ENCODE peak calls at places on chromosomes 12 and 14, in eight cellular contexts. P, X, A, O, I, S, K and T are unnamed samples.

GRCh38 chr12:56590237-56590830 is 39.8 kb downstream of the BAZ2A start:
- DNase-seq in X (peak; percentile 34), O (no peak), P (no peak), I (no peak), K (peak; percentile 17), A (no peak), S (no peak), T (peak; percentile 54)

GRCh38 chr12:120962487-120963054 is 15.8 kb upstream of the HNF1A start:
- DNase-seq in O (no peak), X (no peak), S (no peak), P (no peak), K (peak; percentile 5), I (no peak), A (no peak), T (no peak)

GRCh38 chr12:71605034-71605433 is 58.6 kb downstream of the ZFC3H1 start:
- DNase-seq in K (no peak), X (no peak), A (no peak), O (no peak), S (no peak), I (no peak), P (no peak), T (no peak)

GRCh38 chr14:34078117-34078743 is 127.4 kb upstream of the EGLN3 start:
- DNase-seq in K (no peak), A (no peak), S (no peak), O (no peak), P (no peak), X (no peak), I (no peak), T (no peak)

GRCh38 chr12:123578243-123578642 is 6.1 kb upstream of the TMED2 start:
- DNase-seq in A (no peak), S (no peak), O (no peak), X (no peak), P (no peak), K (no peak), I (no peak), T (no peak)

GRCh38 chr14:72758420-72758819 is 135.5 kb downstream of the DPF3 start:
- DNase-seq in S (no peak), P (no peak), X (no peak), I (no peak), K (no peak), O (no peak), A (no peak), T (no peak)

GRCh38 chr12:50964432-50964831 is 12.1 kb downstream of the HIGD1C start:
- DNase-seq in P (no peak), X (no peak), S (no peak), O (no peak), K (no peak), I (no peak), A (no peak), T (no peak)

GRCh38 chr12:124774462-124775167 is 89.0 kb downstream of the SCARB1 start:
- DNase-seq in S (no peak), I (no peak), X (peak; percentile 67), P (peak; percentile 27), A (peak; percentile 83), K (peak; percentile 85), O (no peak), T (no peak)

GRCh38 chr12:6685814-6686213 is 3.4 kb downstream of the ZNF384 start:
- DNase-seq in I (no peak), P (no peak), S (no peak), A (no peak), X (no peak), O (no peak), K (no peak), T (no peak)

GRCh38 chr12:94149781-94150482 is 1.6 kb downstream of the PLXNC1 start:
- DNase-seq in X (peak; percentile 50), P (peak; percentile 8), A (peak; percentile 56), I (peak; percentile 20), O (peak; percentile 74), K (no peak), S (peak; percentile 71), T (peak; percentile 48)

GRCh38 chr14:91509083-91509877 is 830 bp downstream of the PPP4R3A start:
- DNase-seq in A (no peak), K (no peak), X (peak; percentile 23), I (peak; percentile 20), O (peak; percentile 74), S (peak; percentile 78), P (peak; percentile 42), T (peak; percentile 41)

GRCh38 chr14:28901631-28902030 is 135.0 kb downstream of the FOXG1 start:
- DNase-seq in X (no peak), A (no peak), I (no peak), O (no peak), K (no peak), P (no peak), S (no peak), T (no peak)

GRCh38 chr12:55824726-55825125 is 4.7 kb downstream of the DNAJC14 start:
- DNase-seq in K (no peak), O (no peak), I (no peak), A (no peak), X (no peak), S (no peak), P (no peak), T (no peak)

GRCh38 chr12:15752780-15753179 is 36.4 kb downstream of the EPS8 start:
- DNase-seq in X (no peak), K (peak; percentile 80), I (no peak), O (no peak), S (no peak), P (no peak), A (no peak), T (no peak)

GRCh38 chr14:55123101-55123500 is 6.0 kb upstream of the LGALS3 start:
- DNase-seq in X (no peak), I (no peak), K (peak; percentile 98), P (no peak), A (no peak), S (no peak), O (no peak), T (no peak)

GRCh38 chr14:86892167-86892956 is 1100.6 kb downstream of the GALC start:
- DNase-seq in I (no peak), A (no peak), P (no peak), S (no peak), O (no peak), K (peak; percentile 15), X (no peak), T (no peak)

GRCh38 chr12:14366211-14366762 is 805 bp downstream of the ATF7IP start:
- DNase-seq in S (no peak), X (peak; percentile 50), A (no peak), I (no peak), O (no peak), P (no peak), K (peak; percentile 40), T (no peak)

GRCh38 chr14:36553650-36554260 is 28.7 kb downstream of the NKX2-8 start:
- DNase-seq in O (no peak), S (no peak), A (no peak), I (no peak), K (peak; percentile 51), X (peak; percentile 47), P (no peak), T (peak; percentile 9)

GRCh38 chr12:6584293-6584692 is 16.2 kb upstream of the NOP2 start:
- DNase-seq in X (no peak), S (no peak), A (no peak), K (no peak), P (no peak), O (no peak), I (no peak), T (no peak)

GRCh38 chr12:47755655-47756562 is 2.8 kb downstream of the RAPGEF3 start:
- DNase-seq in I (no peak), O (peak; percentile 57), K (no peak), P (no peak), X (peak; percentile 87), A (no peak), S (no peak), T (no peak)

DNA sequence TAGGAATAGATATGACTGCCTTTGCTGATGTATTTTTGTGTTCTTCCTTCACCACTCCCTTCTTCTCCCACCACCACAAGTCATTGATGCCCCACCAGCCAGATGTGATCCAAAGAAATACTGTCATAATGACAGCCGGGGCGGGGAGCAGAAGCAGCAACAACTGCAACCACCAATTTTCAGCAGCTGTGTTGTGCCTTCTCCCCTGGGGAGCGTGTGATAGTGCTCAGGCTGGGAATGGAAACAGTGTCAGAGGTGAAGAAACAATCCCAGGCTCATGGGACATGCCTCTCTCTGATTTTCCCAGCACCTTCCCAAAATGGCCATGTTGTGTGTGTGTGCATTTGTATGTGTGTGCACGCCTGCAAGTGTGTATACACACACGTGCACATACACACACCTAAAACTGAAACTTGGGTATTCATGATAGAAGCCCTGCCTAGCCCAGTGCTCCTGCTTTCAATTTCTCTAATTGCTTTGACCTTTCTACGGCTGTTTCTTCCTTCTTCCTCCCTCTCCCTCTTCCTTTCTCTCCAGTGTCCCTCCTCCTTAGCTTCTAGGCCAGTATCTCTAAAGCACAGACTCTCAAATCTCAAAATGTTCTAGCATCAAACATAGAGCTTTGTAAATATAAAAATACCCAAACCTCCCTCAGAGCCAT is 299.2 kb upstream of the FKBP4 start:
- DNase-seq in I (peak; percentile 60), S (no peak), P (no peak), O (no peak), K (no peak), X (no peak), A (no peak), T (no peak)
- H3K27ac ChIP-seq in I (peak overlapping the region; percentile 87), S (peak overlapping the region; percentile 52), P (no peak overlapping the region), O (peak overlapping the region; percentile 73), K (no peak overlapping the region), X (no peak overlapping the region), A (peak overlapping the region; percentile 30), T (no peak overlapping the region)

GRCh38 chr12:54581412-54581811 is 7.0 kb downstream of the PPP1R1A start:
- DNase-seq in K (no peak), A (no peak), O (no peak), I (no peak), S (no peak), X (no peak), P (no peak), T (no peak)
- H3K27me3 ChIP-seq in K (peaks cover 31% of the 10 kb centered on the region), A (no peaks in the 10 kb centered on the region), O (no peaks in the 10 kb centered on the region), I (peaks cover 10% of the 10 kb centered on the region), S (peaks cover 6% of the 10 kb centered on the region), X (no peaks in the 10 kb centered on the region), P (peaks cover 6% of the 10 kb centered on the region), T (peaks cover 31% of the 10 kb centered on the region)

GRCh38 chr12:112751844-112752243 is 39.7 kb upstream of the RPH3A start:
- DNase-seq in K (no peak), P (no peak), X (no peak), I (no peak), S (no peak), O (no peak), A (no peak), T (no peak)
- H3K27ac ChIP-seq in K (no peak overlapping the region), P (no peak overlapping the region), X (no peak overlapping the region), I (no peak overlapping the region), S (no peak overlapping the region), O (no peak overlapping the region), A (no peak overlapping the region), T (no peak overlapping the region)

GRCh38 chr14:93045965-93046695 is 69.6 kb downstream of the ITPK1 start:
- DNase-seq in S (no peak), A (no peak), I (no peak), K (peak; percentile 86), X (no peak), O (no peak), P (no peak), T (no peak)

GRCh38 chr14:93044601-93045000 is 71.1 kb downstream of the ITPK1 start:
- DNase-seq in I (no peak), O (no peak), P (no peak), A (no peak), X (no peak), K (no peak), S (peak; percentile 80), T (no peak)

GRCh38 chr14:93044116-93044515 is 71.6 kb downstream of the ITPK1 start:
- DNase-seq in I (no peak), A (no peak), K (no peak), S (no peak), P (no peak), O (no peak), X (no peak), T (no peak)

GRCh38 chr14:93046696-93047050 is 69.1 kb downstream of the ITPK1 start:
- DNase-seq in O (no peak), A (no peak), I (no peak), K (no peak), P (no peak), X (no peak), S (no peak), T (no peak)

GRCh38 chr14:93045211-93045674 is 70.5 kb downstream of the ITPK1 start:
- DNase-seq in I (no peak), S (no peak), O (no peak), P (no peak), X (no peak), K (no peak), A (no peak), T (peak; percentile 74)
- H3K27me3 ChIP-seq in I (no peaks in the 10 kb centered on the region), S (no peaks in the 10 kb centered on the region), O (no peaks in the 10 kb centered on the region), P (no peaks in the 10 kb centered on the region), X (no peaks in the 10 kb centered on the region), K (peaks cover 41% of the 10 kb centered on the region), A (no peaks in the 10 kb centered on the region), T (no peaks in the 10 kb centered on the region)